ENCODE peak calls at places on chromosome 2, in ten cellular contexts. One of them, this sample, is unnamed.

GRCh38 chr2:29706171-29706690 is 215.2 kb downstream of the ALK start:
- DNase-seq in H7: no peak
- DNase-seq in right atrium auricular region: no peak
- DNase-seq in fibroblast of pulmonary artery: no peak
- DNase-seq in pancreas: no peak
- DNase-seq in heart right ventricle: no peak
- DNase-seq in AG04450: no peak
- DNase-seq in brain microvascular endothelial cell: no peak
- DNase-seq in lung: no peak
- DNase-seq in skeletal muscle cell: no peak
- DNase-seq in this sample: no peak

GRCh38 chr2:86020984-86021383 is 84.7 kb downstream of the POLR1A start:
- DNase-seq in skeletal muscle cell: no peak
- DNase-seq in pancreas: no peak
- DNase-seq in fibroblast of pulmonary artery: peak; percentile 50
- DNase-seq in right atrium auricular region: peak; percentile 80
- DNase-seq in lung: no peak
- DNase-seq in AG04450: no peak
- DNase-seq in H7: no peak
- DNase-seq in heart right ventricle: peak; percentile 71
- DNase-seq in brain microvascular endothelial cell: no peak
- DNase-seq in this sample: no peak

GRCh38 chr2:10478298-10478625 is 30.1 kb upstream of the ODC1 start:
- DNase-seq in right atrium auricular region: no peak
- DNase-seq in fibroblast of pulmonary artery: no peak
- DNase-seq in H7: no peak
- DNase-seq in AG04450: no peak
- DNase-seq in pancreas: no peak
- DNase-seq in heart right ventricle: no peak
- DNase-seq in lung: no peak
- DNase-seq in skeletal muscle cell: no peak
- DNase-seq in brain microvascular endothelial cell: no peak
- DNase-seq in this sample: no peak

GRCh38 chr2:33021542-33022259 is 74.9 kb downstream of the LTBP1 start:
- DNase-seq in skeletal muscle cell: peak; percentile 37
- DNase-seq in lung: no peak
- DNase-seq in heart right ventricle: no peak
- DNase-seq in right atrium auricular region: no peak
- DNase-seq in pancreas: no peak
- DNase-seq in brain microvascular endothelial cell: peak; percentile 52
- DNase-seq in fibroblast of pulmonary artery: peak; percentile 71
- DNase-seq in H7: no peak
- DNase-seq in AG04450: peak; percentile 64
- DNase-seq in this sample: no peak

GRCh38 chr2:78408795-78409118 is 616.7 kb upstream of the REG3G start:
- DNase-seq in right atrium auricular region: no peak
- DNase-seq in lung: no peak
- DNase-seq in pancreas: no peak
- DNase-seq in H7: no peak
- DNase-seq in heart right ventricle: no peak
- DNase-seq in fibroblast of pulmonary artery: no peak
- DNase-seq in AG04450: no peak
- DNase-seq in brain microvascular endothelial cell: no peak
- DNase-seq in skeletal muscle cell: no peak
- DNase-seq in this sample: no peak

GRCh38 chr2:31378389-31378788 is 36.2 kb downstream of the XDH start:
- DNase-seq in AG04450: no peak
- DNase-seq in fibroblast of pulmonary artery: no peak
- DNase-seq in skeletal muscle cell: no peak
- DNase-seq in lung: no peak
- DNase-seq in right atrium auricular region: no peak
- DNase-seq in brain microvascular endothelial cell: no peak
- DNase-seq in H7: no peak
- DNase-seq in pancreas: peak; percentile 64
- DNase-seq in heart right ventricle: no peak
- DNase-seq in this sample: no peak

GRCh38 chr2:166382448-166382847 is 6.7 kb upstream of the SCN9A start:
- DNase-seq in lung: no peak
- DNase-seq in pancreas: no peak
- DNase-seq in heart right ventricle: no peak
- DNase-seq in H7: no peak
- DNase-seq in skeletal muscle cell: no peak
- DNase-seq in right atrium auricular region: no peak
- DNase-seq in AG04450: no peak
- DNase-seq in fibroblast of pulmonary artery: no peak
- DNase-seq in brain microvascular endothelial cell: no peak
- DNase-seq in this sample: no peak

GRCh38 chr2:217685255-217685605 is 317.6 kb downstream of the TNS1 start:
- DNase-seq in heart right ventricle: peak; percentile 14
- DNase-seq in H7: peak; percentile 19
- DNase-seq in pancreas: no peak
- DNase-seq in AG04450: peak; percentile 79
- DNase-seq in brain microvascular endothelial cell: peak; percentile 87
- DNase-seq in fibroblast of pulmonary artery: peak; percentile 84
- DNase-seq in skeletal muscle cell: peak; percentile 94
- DNase-seq in right atrium auricular region: peak; percentile 80
- DNase-seq in lung: peak; percentile 81
- DNase-seq in this sample: peak; percentile 29

GRCh38 chr2:144559681-144560080 is 39.8 kb upstream of the ZEB2 start:
- DNase-seq in brain microvascular endothelial cell: no peak
- DNase-seq in skeletal muscle cell: no peak
- DNase-seq in H7: no peak
- DNase-seq in fibroblast of pulmonary artery: no peak
- DNase-seq in lung: no peak
- DNase-seq in AG04450: no peak
- DNase-seq in heart right ventricle: no peak
- DNase-seq in pancreas: no peak
- DNase-seq in right atrium auricular region: no peak
- DNase-seq in this sample: no peak

DNA sequence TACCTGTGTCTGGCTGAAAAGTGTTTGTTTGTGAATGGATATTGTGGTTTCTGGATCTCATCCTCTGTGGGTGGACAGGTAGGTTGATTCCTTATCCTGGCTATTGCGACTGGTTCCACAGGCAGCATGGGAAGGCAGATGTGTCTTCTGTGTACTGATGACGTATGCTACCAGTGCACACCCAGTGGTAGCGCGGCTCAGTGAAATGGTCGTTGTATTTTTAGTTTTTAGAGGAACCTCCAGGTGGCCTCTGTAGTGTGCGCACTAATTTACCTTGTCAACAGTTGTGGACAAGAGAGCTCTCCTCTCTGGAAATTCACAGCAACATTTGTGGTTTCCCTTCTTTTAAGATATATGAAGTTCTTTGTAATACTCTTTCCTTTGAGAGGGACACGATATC is 52.5 kb downstream of the CCDC74A start:
- DNase-seq in lung: no peak
- DNase-seq in brain microvascular endothelial cell: no peak
- DNase-seq in heart right ventricle: no peak
- DNase-seq in fibroblast of pulmonary artery: no peak
- DNase-seq in pancreas: no peak
- DNase-seq in AG04450: no peak
- DNase-seq in right atrium auricular region: no peak
- DNase-seq in skeletal muscle cell: no peak
- DNase-seq in H7: no peak
- DNase-seq in this sample: no peak
- H3K4me3 ChIP-seq in lung: no peak overlapping the region
- H3K4me3 ChIP-seq in brain microvascular endothelial cell: no peak overlapping the region
- H3K4me3 ChIP-seq in heart right ventricle: no peak overlapping the region
- H3K4me3 ChIP-seq in fibroblast of pulmonary artery: no peak overlapping the region
- H3K4me3 ChIP-seq in pancreas: no peak overlapping the region
- H3K4me3 ChIP-seq in AG04450: no peak overlapping the region
- H3K4me3 ChIP-seq in right atrium auricular region: no peak overlapping the region
- H3K4me3 ChIP-seq in skeletal muscle cell: no peak overlapping the region
- H3K4me3 ChIP-seq in H7: no peak overlapping the region
- H3K4me3 ChIP-seq in this sample: no peak overlapping the region

GRCh38 chr2:105038383-105039061 is 653 bp downstream of the MRPS9 start:
- DNase-seq in fibroblast of pulmonary artery: peak; percentile 6
- DNase-seq in pancreas: no peak
- DNase-seq in brain microvascular endothelial cell: no peak
- DNase-seq in AG04450: no peak
- DNase-seq in H7: peak; percentile 4
- DNase-seq in right atrium auricular region: no peak
- DNase-seq in lung: no peak
- DNase-seq in skeletal muscle cell: no peak
- DNase-seq in heart right ventricle: no peak
- DNase-seq in this sample: no peak

GRCh38 chr2:105042189-105042588 is 4.3 kb downstream of the MRPS9 start:
- DNase-seq in H7: peak; percentile 6
- DNase-seq in pancreas: peak; percentile 19
- DNase-seq in right atrium auricular region: no peak
- DNase-seq in fibroblast of pulmonary artery: no peak
- DNase-seq in lung: no peak
- DNase-seq in skeletal muscle cell: no peak
- DNase-seq in brain microvascular endothelial cell: no peak
- DNase-seq in heart right ventricle: no peak
- DNase-seq in AG04450: no peak
- DNase-seq in this sample: no peak

GRCh38 chr2:105034170-105034569 is 3.7 kb upstream of the MRPS9 start:
- DNase-seq in fibroblast of pulmonary artery: no peak
- DNase-seq in heart right ventricle: no peak
- DNase-seq in AG04450: no peak
- DNase-seq in skeletal muscle cell: no peak
- DNase-seq in pancreas: no peak
- DNase-seq in brain microvascular endothelial cell: no peak
- DNase-seq in lung: no peak
- DNase-seq in right atrium auricular region: no peak
- DNase-seq in H7: no peak
- DNase-seq in this sample: no peak

GRCh38 chr2:105037572-105038382 is at the start of gene MRPS9:
- DNase-seq in heart right ventricle: peak; percentile 98
- DNase-seq in pancreas: peak; percentile 98
- DNase-seq in brain microvascular endothelial cell: peak; percentile 98
- DNase-seq in lung: peak; percentile 98
- DNase-seq in AG04450: peak; percentile 94
- DNase-seq in fibroblast of pulmonary artery: peak; percentile 97
- DNase-seq in right atrium auricular region: peak; percentile 97
- DNase-seq in skeletal muscle cell: peak; percentile 89
- DNase-seq in H7: peak; percentile 95
- DNase-seq in this sample: peak; percentile 98

GRCh38 chr2:105039559-105039958 is 1.7 kb downstream of the MRPS9 start:
- DNase-seq in fibroblast of pulmonary artery: no peak
- DNase-seq in pancreas: no peak
- DNase-seq in brain microvascular endothelial cell: no peak
- DNase-seq in heart right ventricle: no peak
- DNase-seq in skeletal muscle cell: no peak
- DNase-seq in H7: no peak
- DNase-seq in lung: no peak
- DNase-seq in right atrium auricular region: no peak
- DNase-seq in AG04450: no peak
- DNase-seq in this sample: no peak
- H3K4me3 ChIP-seq in fibroblast of pulmonary artery: no peak overlapping the region
- H3K4me3 ChIP-seq in pancreas: no peak overlapping the region
- H3K4me3 ChIP-seq in brain microvascular endothelial cell: no peak overlapping the region
- H3K4me3 ChIP-seq in heart right ventricle: no peak overlapping the region
- H3K4me3 ChIP-seq in skeletal muscle cell: no peak overlapping the region
- H3K4me3 ChIP-seq in H7: no peak overlapping the region
- H3K4me3 ChIP-seq in lung: no peak overlapping the region
- H3K4me3 ChIP-seq in right atrium auricular region: no peak overlapping the region
- H3K4me3 ChIP-seq in AG04450: no peak overlapping the region
- H3K4me3 ChIP-seq in this sample: no peak overlapping the region

GRCh38 chr2:183034806-183035205 is 3.5 kb downstream of the NCKAP1 start:
- DNase-seq in brain microvascular endothelial cell: peak; percentile 27
- DNase-seq in right atrium auricular region: no peak
- DNase-seq in AG04450: no peak
- DNase-seq in lung: no peak
- DNase-seq in heart right ventricle: no peak
- DNase-seq in pancreas: no peak
- DNase-seq in H7: peak; percentile 32
- DNase-seq in skeletal muscle cell: peak; percentile 51
- DNase-seq in fibroblast of pulmonary artery: no peak
- DNase-seq in this sample: no peak

GRCh38 chr2:183033951-183034350 is 4.3 kb downstream of the NCKAP1 start:
- DNase-seq in H7: no peak
- DNase-seq in lung: no peak
- DNase-seq in heart right ventricle: no peak
- DNase-seq in skeletal muscle cell: no peak
- DNase-seq in fibroblast of pulmonary artery: no peak
- DNase-seq in pancreas: no peak
- DNase-seq in right atrium auricular region: no peak
- DNase-seq in brain microvascular endothelial cell: no peak
- DNase-seq in AG04450: no peak
- DNase-seq in this sample: no peak

GRCh38 chr2:183037281-183037659 is 987 bp downstream of the NCKAP1 start:
- DNase-seq in heart right ventricle: no peak
- DNase-seq in brain microvascular endothelial cell: no peak
- DNase-seq in right atrium auricular region: no peak
- DNase-seq in AG04450: no peak
- DNase-seq in pancreas: no peak
- DNase-seq in fibroblast of pulmonary artery: peak; percentile 38
- DNase-seq in lung: no peak
- DNase-seq in H7: no peak
- DNase-seq in skeletal muscle cell: peak; percentile 9
- DNase-seq in this sample: no peak

GRCh38 chr2:183035954-183036669 is 2.1 kb downstream of the NCKAP1 start:
- DNase-seq in lung: no peak
- DNase-seq in H7: no peak
- DNase-seq in fibroblast of pulmonary artery: no peak
- DNase-seq in skeletal muscle cell: no peak
- DNase-seq in AG04450: no peak
- DNase-seq in brain microvascular endothelial cell: no peak
- DNase-seq in pancreas: no peak
- DNase-seq in right atrium auricular region: no peak
- DNase-seq in heart right ventricle: no peak
- DNase-seq in this sample: no peak

DNA sequence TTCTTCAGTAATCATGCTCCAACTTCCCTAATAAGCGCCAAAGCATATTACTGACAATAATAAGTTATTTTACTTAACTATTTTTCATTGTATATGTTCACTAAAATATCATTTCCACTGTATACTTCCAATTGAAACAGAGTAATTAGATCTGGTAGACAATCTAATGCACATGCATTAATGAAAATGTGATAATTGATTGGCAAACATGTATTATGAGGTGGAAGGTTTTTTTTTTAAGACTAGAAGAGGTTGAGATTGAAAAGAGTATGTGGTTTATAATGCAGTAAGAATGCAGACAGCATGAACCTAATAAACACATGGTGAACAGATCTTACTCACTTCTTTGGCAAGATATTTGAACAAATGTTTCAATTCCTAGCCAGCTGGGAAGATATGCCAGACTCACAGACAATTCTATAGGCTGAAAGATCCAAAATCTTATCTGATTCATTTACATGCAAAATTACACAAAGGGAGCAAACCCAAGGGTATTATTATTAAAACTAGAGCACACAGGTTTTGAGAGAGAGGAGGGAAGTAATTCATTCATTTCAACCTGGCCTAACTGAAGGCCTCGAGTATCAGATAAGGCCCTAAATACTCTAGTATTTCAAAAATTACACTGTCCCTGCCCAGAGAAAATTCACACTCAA is 2.8 kb downstream of the NCKAP1 start:
- DNase-seq in brain microvascular endothelial cell: peak; percentile 25
- DNase-seq in right atrium auricular region: no peak
- DNase-seq in pancreas: no peak
- DNase-seq in fibroblast of pulmonary artery: peak; percentile 63
- DNase-seq in H7: no peak
- DNase-seq in lung: no peak
- DNase-seq in heart right ventricle: no peak
- DNase-seq in skeletal muscle cell: peak; percentile 66
- DNase-seq in AG04450: peak; percentile 51
- DNase-seq in this sample: no peak
- H3K4me3 ChIP-seq in brain microvascular endothelial cell: peak overlapping the region; percentile 74
- H3K4me3 ChIP-seq in right atrium auricular region: peak overlapping the region; percentile 95
- H3K4me3 ChIP-seq in pancreas: no peak overlapping the region
- H3K4me3 ChIP-seq in fibroblast of pulmonary artery: peak overlapping the region; percentile 86
- H3K4me3 ChIP-seq in H7: no peak overlapping the region
- H3K4me3 ChIP-seq in lung: no peak overlapping the region
- H3K4me3 ChIP-seq in heart right ventricle: peak overlapping the region; percentile 75
- H3K4me3 ChIP-seq in skeletal muscle cell: peak overlapping the region; percentile 85
- H3K4me3 ChIP-seq in AG04450: peak overlapping the region; percentile 82
- H3K4me3 ChIP-seq in this sample: no peak overlapping the region

GRCh38 chr2:60934153-60934722 is 52.9 kb downstream of the REL start:
- DNase-seq in lung: no peak
- DNase-seq in heart right ventricle: no peak
- DNase-seq in skeletal muscle cell: no peak
- DNase-seq in fibroblast of pulmonary artery: peak; percentile 14
- DNase-seq in brain microvascular endothelial cell: no peak
- DNase-seq in AG04450: no peak
- DNase-seq in H7: no peak
- DNase-seq in right atrium auricular region: no peak
- DNase-seq in pancreas: no peak
- DNase-seq in this sample: no peak
- H3K4me3 ChIP-seq in lung: no peak overlapping the region
- H3K4me3 ChIP-seq in heart right ventricle: no peak overlapping the region
- H3K4me3 ChIP-seq in skeletal muscle cell: no peak overlapping the region
- H3K4me3 ChIP-seq in fibroblast of pulmonary artery: no peak overlapping the region
- H3K4me3 ChIP-seq in brain microvascular endothelial cell: no peak overlapping the region
- H3K4me3 ChIP-seq in AG04450: no peak overlapping the region
- H3K4me3 ChIP-seq in H7: no peak overlapping the region
- H3K4me3 ChIP-seq in right atrium auricular region: no peak overlapping the region
- H3K4me3 ChIP-seq in pancreas: no peak overlapping the region
- H3K4me3 ChIP-seq in this sample: no peak overlapping the region